ENCODE peak calls at places on chromosomes 2 and 18, in four cellular contexts. Z is Peyer's patch, O is HepG2, B is testis. K is an unnamed sample.

GRCh38 chr18:62877448-62878221 is 162.3 kb downstream of the PHLPP1 start:
- DNase-seq in Z (no peak), B (no peak), O (peak; percentile 30), K (no peak)

GRCh38 chr2:156933580-156934225 is 323.8 kb upstream of the GALNT5 start:
- DNase-seq in B (no peak), O (no peak), Z (no peak), K (no peak)

GRCh38 chr18:23893653-23894052 is 120.9 kb upstream of the TTC39C start:
- DNase-seq in O (no peak), B (no peak), Z (no peak), K (no peak)

GRCh38 chr2:224151161-224151560 is 112.1 kb upstream of the SERPINE2 start:
- DNase-seq in O (peak; percentile 75), Z (no peak), B (no peak), K (no peak)

GRCh38 chr2:215895330-215895729 is 118.0 kb downstream of the MREG start:
- DNase-seq in Z (no peak), B (no peak), O (peak; percentile 66), K (no peak)

GRCh38 chr2:141557329-141558098 is 573.3 kb downstream of the LRP1B start:
- DNase-seq in O (no peak), B (no peak), Z (no peak), K (no peak)

GRCh38 chr18:62372156-62372555 is 47.0 kb downstream of the TNFRSF11A start:
- DNase-seq in Z (no peak), O (no peak), B (no peak), K (no peak)

GRCh38 chr2:63555299-63555698 is 33.0 kb downstream of the WDPCP start:
- DNase-seq in B (no peak), Z (no peak), O (no peak), K (no peak)

GRCh38 chr18:61336766-61337165 is 3.5 kb downstream of the CDH20 start:
- DNase-seq in B (no peak), Z (no peak), O (no peak), K (no peak)

GRCh38 chr2:160328748-160329147 is 128.7 kb upstream of the ITGB6 start:
- DNase-seq in B (no peak), Z (no peak), O (no peak), K (no peak)

GRCh38 chr2:128519517-128520215 is 201.0 kb upstream of the HS6ST1 start:
- DNase-seq in O (no peak), Z (no peak), B (no peak), K (no peak)

GRCh38 chr2:73566288-73566878 is 75.8 kb downstream of the NAT8 start:
- DNase-seq in Z (no peak), O (no peak), B (no peak), K (no peak)

GRCh38 chr2:69946351-69947077 is 14.9 kb downstream of the ASPRV1 start:
- DNase-seq in O (peak; percentile 82), B (no peak), Z (no peak), K (peak; percentile 47)

GRCh38 chr18:80108122-80108536 is 933 bp upstream of the ADNP2 start:
- DNase-seq in B (no peak), Z (no peak), O (no peak), K (peak; percentile 39)

GRCh38 chr18:80109676-80110078 is 615 bp downstream of the ADNP2 start:
- DNase-seq in Z (peak; percentile 57), B (peak; percentile 70), O (no peak), K (peak; percentile 74)

GRCh38 chr18:80106482-80107051 is 2.5 kb upstream of the ADNP2 start:
- DNase-seq in B (no peak), Z (no peak), O (peak; percentile 80), K (no peak)

GRCh38 chr18:80107396-80107795 is 1.7 kb upstream of the ADNP2 start:
- DNase-seq in Z (no peak), O (no peak), B (no peak), K (peak; percentile 34)

DNA sequence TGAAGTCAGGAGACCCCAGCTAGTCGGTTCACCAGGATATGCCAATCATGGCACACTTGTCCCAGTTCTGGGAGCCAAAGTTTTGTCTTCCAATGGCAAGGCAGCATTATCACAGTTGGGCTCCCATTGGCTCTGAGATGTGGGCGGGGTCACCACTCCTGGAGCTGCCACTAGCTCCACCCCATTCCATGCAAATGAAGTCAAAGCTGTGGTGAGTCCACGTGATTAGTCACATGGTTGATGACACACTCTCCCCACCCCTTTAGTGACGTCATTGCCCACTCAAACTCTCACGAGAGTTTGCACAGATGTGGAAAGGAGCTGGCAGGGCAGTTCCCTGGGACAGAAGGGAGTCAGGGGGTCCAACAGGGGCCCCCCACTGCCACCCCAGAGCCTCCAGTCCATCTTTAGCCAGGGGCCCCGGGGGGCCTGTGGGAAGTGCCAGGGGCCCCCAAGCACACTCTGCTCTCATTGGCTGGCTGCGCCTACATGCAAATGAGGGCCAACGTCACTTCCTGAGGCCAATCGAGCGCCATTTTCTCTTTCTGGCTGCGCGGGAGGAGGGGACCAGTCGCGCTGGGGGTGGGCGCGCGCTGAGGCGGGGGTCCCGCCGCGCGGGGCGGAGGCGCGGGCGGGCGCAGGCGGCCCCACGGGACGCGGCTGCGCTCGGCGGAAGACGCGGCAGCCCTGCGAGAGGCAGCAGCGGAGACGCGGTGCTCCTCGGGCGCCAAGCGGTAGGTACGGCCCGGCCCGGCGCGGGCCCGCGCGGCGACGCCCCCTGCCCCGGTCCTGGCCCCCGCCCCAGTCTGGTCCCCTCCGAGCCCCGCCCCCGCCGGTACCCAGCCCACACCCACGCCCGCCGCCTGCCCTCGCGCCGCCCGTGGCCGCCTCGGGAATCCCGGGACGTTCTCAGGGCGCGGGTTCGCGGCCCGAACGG is at the start of gene ADNP2:
- DNase-seq in Z (peak; percentile 89), B (peak; percentile 94), O (peak; percentile 96), K (peak; percentile 97)
- TF ChIP-seq POLR2A in Z (peak; percentile 38), B (no peak), O (peak; percentile 57), K (peak; percentile 72)

GRCh38 chr2:190880374-190881073 is at the start of gene GLS:
- DNase-seq in Z (peak; percentile 99), O (peak; percentile 97), B (peak; percentile 98), K (peak; percentile 97)

GRCh38 chr2:190881074-190881479 is 456 bp downstream of the GLS start:
- DNase-seq in Z (no peak), B (no peak), O (no peak), K (no peak)

GRCh38 chr2:190882327-190882766 is 1.7 kb downstream of the GLS start:
- DNase-seq in O (no peak), Z (no peak), B (no peak), K (no peak)

GRCh38 chr2:190882831-190883582 is 2.4 kb downstream of the GLS start:
- DNase-seq in Z (no peak), B (no peak), O (no peak), K (peak; percentile 52)

DNA sequence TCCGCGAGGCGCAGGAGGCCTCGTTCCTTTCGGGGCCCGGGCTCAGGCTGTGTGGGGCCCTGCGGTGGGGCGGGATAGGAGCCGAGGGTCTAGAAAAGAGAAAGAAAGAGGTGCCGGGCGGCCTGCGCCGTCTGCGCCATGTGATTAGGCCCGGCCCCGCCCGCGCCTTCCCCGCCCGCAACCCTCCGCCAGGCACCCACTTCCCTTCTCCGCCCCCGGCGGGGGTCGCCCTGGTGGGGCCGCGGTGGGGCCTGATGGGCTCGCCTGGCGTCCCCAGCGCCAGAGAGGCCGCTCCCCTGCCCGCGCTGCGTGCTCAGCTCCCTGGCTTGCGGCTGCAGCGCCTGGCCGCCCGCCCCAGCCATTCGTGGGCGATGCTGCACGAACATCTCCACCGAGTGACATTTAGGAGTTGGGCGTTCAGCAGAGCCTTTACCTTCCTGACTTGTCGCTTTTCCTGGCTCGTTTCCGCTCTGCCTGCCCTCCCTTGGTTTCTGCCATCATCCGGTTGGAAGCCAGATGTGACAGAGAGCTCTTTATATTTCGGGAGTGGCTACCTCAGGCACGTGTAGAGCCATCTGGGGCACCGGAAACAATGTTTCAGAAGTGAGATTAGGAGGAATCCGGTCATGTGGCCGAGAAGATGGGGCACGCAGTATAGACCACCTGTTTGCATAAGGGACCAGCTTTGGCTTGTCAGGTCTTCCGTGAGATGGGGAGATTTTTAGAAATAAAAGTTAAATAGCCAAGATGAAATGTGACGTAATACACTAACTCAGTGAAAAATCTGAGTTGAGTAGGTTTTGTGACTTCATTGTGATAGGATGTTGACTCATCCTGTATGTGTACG is 1.1 kb downstream of the GLS start:
- DNase-seq in Z (peak; percentile 87), O (peak; percentile 90), B (peak; percentile 85), K (peak; percentile 84)
- TF ChIP-seq POLR2A in Z (peak; percentile 33), O (peak; percentile 43), B (no peak), K (peak; percentile 50)

DNA sequence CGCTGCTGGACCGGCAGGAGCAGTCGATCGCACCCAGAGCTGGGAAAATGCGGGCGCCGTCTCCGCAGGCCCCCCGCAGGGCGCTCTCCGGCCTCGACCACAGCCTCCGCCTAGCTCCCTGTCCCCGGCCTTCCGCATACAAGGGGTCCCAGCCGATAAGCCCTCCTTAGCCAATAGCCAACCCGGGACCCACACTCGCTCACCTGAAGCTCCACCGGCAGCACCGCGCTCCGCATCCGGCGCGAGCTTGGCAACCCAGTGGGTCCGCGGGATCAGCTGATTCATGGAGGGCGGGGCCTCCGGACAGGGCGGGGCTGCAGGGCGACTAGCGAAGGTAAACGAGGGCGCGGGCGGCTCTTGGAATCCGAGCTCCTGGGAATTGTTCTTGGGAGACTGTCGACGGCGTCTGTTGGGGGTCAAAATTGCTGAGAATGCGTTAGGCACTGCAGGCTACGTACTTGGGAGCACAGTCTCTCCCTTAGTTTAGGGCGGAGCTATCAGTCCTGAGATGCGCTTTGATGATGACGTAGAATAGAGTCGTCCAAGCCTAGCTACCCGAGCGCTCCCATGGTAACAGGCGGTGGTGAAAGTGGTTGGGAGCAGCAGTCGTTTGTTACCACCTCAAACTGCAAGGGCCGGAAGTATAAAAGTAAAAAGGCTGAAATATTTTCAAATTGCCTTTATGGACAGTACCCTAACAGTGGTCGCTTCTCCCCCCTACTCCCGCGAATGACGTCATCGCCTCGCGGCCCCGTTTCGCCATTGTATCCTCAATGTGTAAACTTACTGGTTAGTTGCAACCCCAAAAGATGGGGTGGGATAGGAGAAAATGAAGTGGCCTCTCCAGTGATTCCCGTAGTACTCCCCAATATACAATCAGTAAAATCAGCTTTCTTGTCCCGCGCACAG is at the start of gene ALS2:
- DNase-seq in B (peak; percentile 99), O (peak; percentile 99), Z (peak; percentile 98), K (peak; percentile 94)
- TF ChIP-seq POLR2A in B (no peak), O (peak; percentile 93), Z (peak; percentile 79), K (peak; percentile 83)

GRCh38 chr2:237860273-237860935 is 981 bp downstream of the RAMP1 start:
- DNase-seq in B (no peak), O (no peak), Z (no peak), K (no peak)

GRCh38 chr2:237859082-237859433 is 365 bp upstream of the RAMP1 start:
- DNase-seq in Z (no peak), B (no peak), O (no peak), K (no peak)

GRCh38 chr2:237859533-237860272 is at the start of gene RAMP1:
- DNase-seq in B (peak; percentile 29), Z (no peak), O (no peak), K (no peak)

GRCh38 chr2:237857791-237858190 is 1.6 kb upstream of the RAMP1 start:
- DNase-seq in B (no peak), O (no peak), Z (no peak), K (no peak)

DNA sequence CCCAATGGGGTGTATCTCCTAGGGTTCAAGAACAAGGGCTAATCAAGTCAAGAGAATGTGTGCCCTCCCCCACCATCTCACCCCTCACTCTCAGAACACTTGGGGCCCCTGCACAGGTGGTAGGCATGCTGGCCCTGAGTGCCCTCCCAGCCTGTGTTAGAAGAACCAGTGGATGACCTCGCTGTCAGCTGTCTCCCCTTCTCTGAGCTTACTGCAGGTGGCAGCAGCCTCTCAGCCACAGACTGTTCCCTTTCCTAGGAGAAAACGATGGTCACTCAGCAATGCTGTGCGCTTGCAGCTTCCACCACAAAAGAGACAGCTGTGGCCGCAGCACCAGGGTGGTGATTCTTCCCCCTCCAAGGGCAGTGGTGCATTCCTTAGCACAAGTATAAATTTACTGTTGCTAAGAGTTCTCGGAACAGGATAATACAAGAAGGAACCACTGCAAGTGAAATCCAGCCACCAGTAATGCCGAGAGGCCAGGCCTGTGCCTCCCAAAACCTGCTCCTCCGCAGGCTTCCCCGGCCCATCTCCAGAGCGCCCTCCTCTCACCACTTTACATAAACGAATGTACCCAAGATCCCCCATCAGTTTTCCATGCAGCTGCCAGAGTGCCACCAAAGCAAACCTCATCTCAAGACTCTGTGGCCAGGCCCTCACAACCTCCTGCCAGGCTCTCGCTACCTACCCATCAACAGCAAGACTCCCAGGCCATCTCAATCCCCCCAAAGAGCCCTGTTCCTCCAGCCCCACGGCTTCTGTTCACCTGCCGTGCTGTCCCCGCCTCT is 935 bp upstream of the RAMP1 start:
- DNase-seq in Z (peak; percentile 85), O (peak; percentile 78), B (peak; percentile 83), K (peak; percentile 65)
- TF ChIP-seq POLR2A in Z (no peak), O (no peak), B (no peak), K (no peak)